ENCODE peak calls at places on chromosomes 12 and 14, in four cellular contexts. One of them, this sample, is unnamed.

GRCh38 chr14:33780035-33780434 is 170.8 kb downstream of the EGLN3 start:
- DNase-seq in type B pancreatic cell: no peak
- DNase-seq in AG10803: no peak
- DNase-seq in tibial artery: no peak
- DNase-seq in this sample: no peak

GRCh38 chr14:105484069-105484996 is 2.4 kb upstream of the CRIP1 start:
- DNase-seq in type B pancreatic cell: no peak
- DNase-seq in AG10803: peak
- DNase-seq in tibial artery: peak
- DNase-seq in this sample: no peak

GRCh38 chr14:34826661-34827060 is 48.5 kb downstream of the BAZ1A start:
- DNase-seq in type B pancreatic cell: no peak
- DNase-seq in AG10803: peak
- DNase-seq in tibial artery: no peak
- DNase-seq in this sample: no peak

GRCh38 chr12:131364903-131365820 is 345.7 kb upstream of the SFSWAP start:
- DNase-seq in type B pancreatic cell: no peak
- DNase-seq in AG10803: no peak
- DNase-seq in tibial artery: no peak
- DNase-seq in this sample: no peak

GRCh38 chr14:92897922-92898599 is 24.9 kb upstream of the CHGA start:
- DNase-seq in type B pancreatic cell: no peak
- DNase-seq in AG10803: no peak
- DNase-seq in tibial artery: no peak
- DNase-seq in this sample: no peak

GRCh38 chr12:6307521-6307920 is 3.0 kb upstream of the PLEKHG6 start:
- DNase-seq in type B pancreatic cell: no peak
- DNase-seq in AG10803: no peak
- DNase-seq in tibial artery: no peak
- DNase-seq in this sample: no peak

GRCh38 chr14:65258391-65258790 is 154.1 kb upstream of the FUT8 start:
- DNase-seq in type B pancreatic cell: no peak
- DNase-seq in AG10803: peak
- DNase-seq in tibial artery: no peak
- DNase-seq in this sample: no peak

GRCh38 chr14:50364792-50365191 is 31.9 kb downstream of the CDKL1 start:
- DNase-seq in type B pancreatic cell: no peak
- DNase-seq in AG10803: no peak
- DNase-seq in tibial artery: no peak
- DNase-seq in this sample: no peak

GRCh38 chr12:124567035-124567672 is at the start of gene NCOR2:
- DNase-seq in type B pancreatic cell: no peak
- DNase-seq in AG10803: no peak
- DNase-seq in tibial artery: no peak
- DNase-seq in this sample: peak

GRCh38 chr14:37197421-37198272 is at the start of gene MIPOL1:
- DNase-seq in type B pancreatic cell: peak
- DNase-seq in AG10803: peak
- DNase-seq in tibial artery: peak
- DNase-seq in this sample: peak

GRCh38 chr12:102811125-102811737 is 105.8 kb downstream of the PAH start:
- DNase-seq in type B pancreatic cell: no peak
- DNase-seq in AG10803: peak
- DNase-seq in tibial artery: no peak
- DNase-seq in this sample: peak
- TF ChIP-seq CTCF in type B pancreatic cell: peak
- TF ChIP-seq CTCF in AG10803: peak
- TF ChIP-seq CTCF in tibial artery: no peak
- TF ChIP-seq CTCF in this sample: peak

DNA sequence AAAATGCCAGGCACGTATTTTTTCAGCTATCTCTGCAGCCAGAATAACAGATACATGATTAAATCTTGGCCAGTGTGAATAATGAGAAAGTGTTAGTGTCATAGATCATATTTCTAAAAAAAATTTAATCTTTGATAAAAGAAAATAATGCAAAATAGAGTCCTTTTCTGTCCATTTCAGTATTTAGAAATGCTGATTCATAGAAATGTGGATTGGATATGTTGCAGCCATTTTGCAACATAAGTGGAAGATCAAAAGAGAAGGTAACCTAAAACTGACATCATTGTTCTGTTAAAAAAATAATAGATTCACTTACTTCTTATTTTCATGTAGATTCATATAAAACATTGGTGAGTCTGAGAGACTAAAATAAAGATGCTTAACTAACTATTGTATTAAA is 1010.3 kb downstream of the LRFN5 start:
- DNase-seq in type B pancreatic cell: no peak
- DNase-seq in AG10803: no peak
- DNase-seq in tibial artery: no peak
- DNase-seq in this sample: no peak
- TF ChIP-seq CTCF in type B pancreatic cell: no peak
- TF ChIP-seq CTCF in AG10803: no peak
- TF ChIP-seq CTCF in tibial artery: no peak
- TF ChIP-seq CTCF in this sample: no peak

GRCh38 chr14:95875831-95876768 is 532 bp upstream of the TUNAR start:
- DNase-seq in type B pancreatic cell: no peak
- DNase-seq in AG10803: no peak
- DNase-seq in tibial artery: no peak
- DNase-seq in this sample: peak
- TF ChIP-seq CTCF in type B pancreatic cell: no peak
- TF ChIP-seq CTCF in AG10803: no peak
- TF ChIP-seq CTCF in tibial artery: no peak
- TF ChIP-seq CTCF in this sample: peak

DNA sequence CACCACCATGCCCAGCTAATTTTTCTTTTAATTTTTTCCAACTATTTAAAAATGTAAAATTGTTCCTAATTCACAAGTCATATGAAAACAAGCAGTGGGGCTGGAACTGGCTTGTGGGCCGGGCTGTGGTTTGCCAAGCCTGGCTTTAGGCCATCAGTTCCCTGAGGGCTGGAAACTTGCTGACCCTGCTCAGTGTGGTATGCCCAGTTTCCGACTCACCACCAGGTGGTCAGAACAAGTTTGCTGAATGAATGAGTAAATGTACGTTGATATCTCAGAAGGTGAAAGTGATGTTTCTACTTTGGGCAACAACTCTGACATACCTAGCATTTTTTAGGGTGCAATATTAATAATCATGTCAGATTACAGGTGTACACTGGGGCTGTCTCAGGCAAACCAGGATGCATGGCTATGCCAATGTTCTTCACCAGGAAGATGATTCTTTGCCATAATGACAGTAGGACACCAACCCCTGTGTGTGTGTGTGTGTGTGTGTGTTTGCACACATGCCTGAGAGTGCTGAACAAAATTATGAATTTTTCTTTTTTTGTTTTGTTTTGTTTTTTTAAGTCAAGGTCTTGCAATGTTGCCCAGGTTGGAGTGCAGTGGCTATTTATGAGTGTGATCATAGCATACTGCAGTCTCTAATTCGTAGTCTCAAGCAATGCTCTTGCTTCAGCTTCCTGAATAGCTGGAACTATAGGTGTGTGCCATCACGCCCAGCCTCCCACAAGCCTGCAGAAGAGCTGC is 106.1 kb downstream of the PTPN11 start:
- DNase-seq in type B pancreatic cell: no peak
- DNase-seq in AG10803: peak
- DNase-seq in tibial artery: no peak
- DNase-seq in this sample: no peak
- TF ChIP-seq CTCF in type B pancreatic cell: peak
- TF ChIP-seq CTCF in AG10803: no peak
- TF ChIP-seq CTCF in tibial artery: no peak
- TF ChIP-seq CTCF in this sample: peak

GRCh38 chr14:94682736-94683135 is 70.5 kb downstream of the SERPINA3 start:
- DNase-seq in type B pancreatic cell: no peak
- DNase-seq in AG10803: no peak
- DNase-seq in tibial artery: no peak
- DNase-seq in this sample: no peak

GRCh38 chr14:94686511-94687160 is 74.4 kb downstream of the SERPINA3 start:
- DNase-seq in type B pancreatic cell: no peak
- DNase-seq in AG10803: no peak
- DNase-seq in tibial artery: no peak
- DNase-seq in this sample: no peak

GRCh38 chr14:94685681-94686485 is 73.7 kb downstream of the SERPINA3 start:
- DNase-seq in type B pancreatic cell: no peak
- DNase-seq in AG10803: no peak
- DNase-seq in tibial artery: no peak
- DNase-seq in this sample: no peak

GRCh38 chr14:94682061-94682516 is 69.9 kb downstream of the SERPINA3 start:
- DNase-seq in type B pancreatic cell: no peak
- DNase-seq in AG10803: no peak
- DNase-seq in tibial artery: no peak
- DNase-seq in this sample: no peak

GRCh38 chr14:94685166-94685581 is 73.0 kb downstream of the SERPINA3 start:
- DNase-seq in type B pancreatic cell: no peak
- DNase-seq in AG10803: no peak
- DNase-seq in tibial artery: no peak
- DNase-seq in this sample: no peak
- TF ChIP-seq CTCF in type B pancreatic cell: no peak
- TF ChIP-seq CTCF in AG10803: no peak
- TF ChIP-seq CTCF in tibial artery: no peak
- TF ChIP-seq CTCF in this sample: no peak

GRCh38 chr12:103456006-103456405 is 39.8 kb downstream of the C12orf42 start:
- DNase-seq in type B pancreatic cell: no peak
- DNase-seq in AG10803: no peak
- DNase-seq in tibial artery: no peak
- DNase-seq in this sample: no peak

GRCh38 chr12:103457471-103457870 is 38.3 kb downstream of the C12orf42 start:
- DNase-seq in type B pancreatic cell: no peak
- DNase-seq in AG10803: no peak
- DNase-seq in tibial artery: no peak
- DNase-seq in this sample: no peak

DNA sequence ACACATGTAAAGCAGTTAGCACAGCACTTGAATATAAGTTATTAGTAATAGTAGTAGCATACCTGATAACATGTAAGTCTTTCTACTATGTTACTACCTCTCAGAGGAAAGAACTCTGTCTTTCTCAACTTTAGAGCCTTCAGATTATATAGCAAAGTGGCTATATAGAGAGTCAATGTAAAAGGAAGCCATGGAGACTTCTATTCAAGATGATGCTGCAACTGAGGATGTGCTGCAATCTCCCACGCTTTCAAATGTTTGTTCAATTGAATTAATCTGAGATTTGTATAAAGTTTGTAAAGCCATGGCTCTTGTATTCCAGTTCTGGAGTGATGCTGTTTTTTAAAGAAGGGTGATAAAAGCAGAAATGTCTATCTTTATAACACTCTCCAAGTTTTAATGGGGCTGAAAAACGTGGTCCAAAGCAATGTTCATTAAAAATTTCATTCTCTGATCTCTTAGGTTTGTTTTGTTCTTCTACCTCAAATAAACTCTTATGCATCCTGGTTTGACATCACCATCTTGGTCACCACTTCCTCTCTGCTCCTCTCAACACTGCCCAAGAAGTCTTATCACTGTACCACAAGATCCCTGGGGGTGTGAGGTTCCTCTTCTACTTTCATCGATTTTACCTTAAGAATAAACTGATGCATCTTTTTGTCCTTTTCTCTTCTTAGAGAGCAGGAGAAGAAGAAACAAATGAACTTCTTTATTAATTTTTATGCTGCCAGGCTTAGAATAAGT is 40.6 kb downstream of the C12orf42 start:
- DNase-seq in type B pancreatic cell: no peak
- DNase-seq in AG10803: no peak
- DNase-seq in tibial artery: no peak
- DNase-seq in this sample: no peak
- TF ChIP-seq CTCF in type B pancreatic cell: no peak
- TF ChIP-seq CTCF in AG10803: no peak
- TF ChIP-seq CTCF in tibial artery: no peak
- TF ChIP-seq CTCF in this sample: no peak